ENCODE peak calls at places on chromosomes 3 and 15, in five cellular contexts. F is CD8-positive, alpha-beta T cell; D is CD4-positive, CD25-positive, alpha-beta regulatory T cell; W is heart right ventricle; Q is Daoy. Y is an unnamed sample.

GRCh38 chr15:90315276-90315982 is 36.7 kb upstream of the ZNF774 start:
- DNase-seq in F (no peak), D (no peak), W (peak; percentile 69), Q (peak; percentile 31), Y (no peak)

GRCh38 chr3:87350367-87351199 is 74.2 kb upstream of the POU1F1 start:
- DNase-seq in F (peak; percentile 6), D (peak; percentile 4), W (peak; percentile 6), Q (peak; percentile 34), Y (no peak)

GRCh38 chr15:63173116-63173470 is 15.8 kb upstream of the RPS27L start:
- DNase-seq in F (no peak), D (no peak), W (no peak), Q (no peak), Y (no peak)

GRCh38 chr3:61448378-61448777 is 113.0 kb upstream of the PTPRG start:
- DNase-seq in F (no peak), D (no peak), W (peak; percentile 6), Q (no peak), Y (no peak)

GRCh38 chr15:59160880-59161593 is 45.6 kb upstream of the LDHAL6B start:
- DNase-seq in F (no peak), D (no peak), W (no peak), Q (peak; percentile 29), Y (no peak)

GRCh38 chr15:25664761-25665160 is 198.4 kb downstream of the ATP10A start:
- DNase-seq in F (no peak), D (no peak), W (no peak), Q (peak; percentile 24), Y (no peak)

GRCh38 chr15:31396881-31397560 is 70.4 kb downstream of the KLF13 start:
- DNase-seq in F (no peak), D (no peak), W (peak; percentile 94), Q (peak; percentile 89), Y (peak; percentile 67)

GRCh38 chr3:67289626-67290025 is 291.5 kb downstream of the KBTBD8 start:
- DNase-seq in F (no peak), D (no peak), W (no peak), Q (no peak), Y (no peak)

GRCh38 chr3:182979719-182980191 is 583 bp downstream of the DCUN1D1 start:
- DNase-seq in F (no peak), D (peak; percentile 16), W (peak; percentile 21), Q (peak; percentile 38), Y (peak; percentile 12)

GRCh38 chr3:177835917-177836316 is 638.6 kb upstream of the TBL1XR1 start:
- DNase-seq in F (no peak), D (no peak), W (no peak), Q (peak; percentile 85), Y (no peak)

GRCh38 chr3:188197388-188197847 is 43.5 kb downstream of the LPP start:
- DNase-seq in F (no peak), D (no peak), W (peak; percentile 51), Q (peak; percentile 87), Y (no peak)

GRCh38 chr15:101266034-101266433 is 11.3 kb downstream of the SELENOS start:
- DNase-seq in F (no peak), D (no peak), W (no peak), Q (no peak), Y (no peak)

GRCh38 chr3:81513591-81513990 is 247.9 kb downstream of the GBE1 start:
- DNase-seq in F (no peak), D (no peak), W (no peak), Q (no peak), Y (no peak)

GRCh38 chr3:186519021-186519658 is 25.0 kb downstream of the CRYGS start:
- DNase-seq in F (peak; percentile 54), D (peak; percentile 30), W (no peak), Q (peak; percentile 17), Y (no peak)

GRCh38 chr3:42078686-42079085 is 12.5 kb upstream of the TRAK1 start:
- DNase-seq in F (no peak), D (no peak), W (no peak), Q (no peak), Y (no peak)

GRCh38 chr3:133547432-133548041 is 25.9 kb upstream of the CDV3 start:
- DNase-seq in F (no peak), D (no peak), W (no peak), Q (no peak), Y (no peak)

GRCh38 chr15:73927476-73928240 is 1.4 kb downstream of the LOXL1 start:
- DNase-seq in F (peak; percentile 68), D (peak; percentile 58), W (no peak), Q (peak; percentile 82), Y (no peak)

GRCh38 chr15:67835349-67836133 is 4.3 kb downstream of the RNU6-1 start:
- DNase-seq in F (no peak), D (no peak), W (no peak), Q (no peak), Y (no peak)

GRCh38 chr3:30004481-30004880 is 601.9 kb upstream of the TGFBR2 start:
- DNase-seq in F (no peak), D (no peak), W (no peak), Q (no peak), Y (no peak)

GRCh38 chr3:35012210-35012609 is 627.1 kb upstream of the ARPP21 start:
- DNase-seq in F (no peak), D (no peak), W (no peak), Q (no peak), Y (no peak)

GRCh38 chr15:68176601-68177000 is 28.5 kb downstream of the CALML4 start:
- DNase-seq in F (no peak), D (no peak), W (no peak), Q (no peak), Y (no peak)

GRCh38 chr15:89377842-89378698 is 43.4 kb upstream of the POLG start:
- DNase-seq in F (no peak), D (no peak), W (no peak), Q (no peak), Y (no peak)

Y was measured in substantia nigra.